ENCODE peak calls at places on chromosomes 6 and 20, in nine cellular contexts. S is tibial artery; N is cardiac fibroblast; Z is naive thymus-derived CD4-positive, alpha-beta T cell; M is stimulated activated CD4-positive, alpha-beta T cell treated with anti-CD3 and anti-CD28 coated beads, Interleukin-2, amount 100 ng/mL, for 24 hours; D is DMS 273 treated with DMSO at 0.1 percent for 48 hours; U is anterior cingulate cortex; J is GM18507; V is astrocyte of the spinal cord. F is an unnamed sample.

GRCh38 chr6:13538084-13538483 is 36.3 kb upstream of the SIRT5 start:
- DNase-seq in U (no peak), D (peak), Z (peak), M (no peak), S (no peak), N (peak), J (peak), V (peak), F (peak)

GRCh38 chr6:107618672-107619071 is 128.8 kb downstream of the SOBP start:
- DNase-seq in U (no peak), V (no peak), M (peak), S (no peak), J (peak), N (no peak), D (no peak), Z (peak), F (no peak)

GRCh38 chr20:9628589-9628988 is 114.2 kb downstream of the LAMP5 start:
- DNase-seq in D (no peak), J (no peak), S (no peak), Z (no peak), U (no peak), V (no peak), M (no peak), N (no peak), F (no peak)

GRCh38 chr6:155418017-155418749 is 37.5 kb downstream of the NOX3 start:
- DNase-seq in J (peak), S (peak), N (peak), V (peak), D (no peak), Z (peak), U (no peak), M (peak), F (peak)

GRCh38 chr6:92810913-92811312 is 608.4 kb downstream of the EPHA7 start:
- DNase-seq in J (peak), D (no peak), M (peak), V (peak), S (no peak), U (no peak), Z (no peak), N (peak), F (no peak)

GRCh38 chr20:38658879-38659612 is 57.4 kb downstream of the ARHGAP40 start:
- DNase-seq in S (no peak), U (no peak), V (no peak), N (peak), Z (no peak), D (no peak), M (peak), J (peak), F (peak)

GRCh38 chr20:21101453-21102251 is 4.5 kb downstream of the LINC00237 start:
- DNase-seq in M (no peak), U (no peak), V (no peak), Z (no peak), N (no peak), D (no peak), J (no peak), S (no peak), F (peak)

GRCh38 chr6:159762681-159763293 is 942 bp downstream of the ACAT2 start:
- DNase-seq in V (no peak), J (peak), Z (no peak), N (peak), D (no peak), S (peak), U (no peak), M (peak), F (no peak)

GRCh38 chr20:24117386-24117785 is 128.8 kb upstream of the GGTLC1 start:
- DNase-seq in U (no peak), S (no peak), V (no peak), D (no peak), J (no peak), M (no peak), N (no peak), Z (no peak), F (no peak)

GRCh38 chr20:46850416-46850815 is 44.2 kb upstream of the EYA2 start:
- DNase-seq in Z (no peak), U (no peak), V (no peak), N (no peak), S (no peak), M (no peak), J (no peak), D (no peak), F (no peak)

GRCh38 chr20:44209691-44210421 is 715 bp downstream of the OSER1 start:
- DNase-seq in S (no peak), V (peak), N (peak), U (no peak), D (no peak), M (no peak), Z (peak), J (no peak), F (peak)

GRCh38 chr20:51562334-51563140 is 20.0 kb upstream of the NFATC2 start:
- DNase-seq in M (peak), N (peak), D (peak), V (peak), S (peak), U (peak), J (no peak), Z (peak), F (peak)

GRCh38 chr6:51292659-51293058 is 474.0 kb downstream of the TFAP2B start:
- DNase-seq in D (no peak), N (no peak), Z (no peak), V (peak), J (no peak), S (no peak), M (no peak), U (no peak), F (no peak)